ENCODE peak calls at places on chromosomes 7 and 10, in five cellular contexts. U is frontal cortex, T is HS-5, D is NCI-H2081, J is T-helper 22 cell. B is an unnamed sample.

GRCh38 chr10:102517553-102517952 is 13.8 kb downstream of the SUFU start:
- DNase-seq in U (no peak), T (no peak), D (no peak), J (no peak), B (no peak)

GRCh38 chr10:35056133-35056532 is 34.0 kb downstream of the CUL2 start:
- DNase-seq in U (no peak), T (no peak), D (no peak), J (no peak), B (no peak)

GRCh38 chr7:38542156-38542555 is 89.0 kb downstream of the AMPH start:
- DNase-seq in U (no peak), T (no peak), D (no peak), J (no peak), B (no peak)

GRCh38 chr10:45555789-45556188 is 116.8 kb downstream of the ZFAND4 start:
- DNase-seq in U (no peak), T (no peak), D (no peak), J (no peak), B (no peak)

GRCh38 chr10:95697429-95697828 is 3.7 kb upstream of the TCTN3 start:
- DNase-seq in U (no peak), T (no peak), D (no peak), J (no peak), B (peak)

GRCh38 chr7:116653646-116654045 is 18.4 kb upstream of the MET start:
- DNase-seq in U (no peak), T (no peak), D (no peak), J (no peak), B (no peak)

GRCh38 chr7:37349979-37350590 is 98.6 kb downstream of the ELMO1 start:
- DNase-seq in U (no peak), T (no peak), D (no peak), J (no peak), B (no peak)

GRCh38 chr7:46253500-46253899 is 332.4 kb upstream of the IGFBP3 start:
- DNase-seq in U (no peak), T (no peak), D (no peak), J (no peak), B (no peak)

GRCh38 chr10:43120948-43121290 is 17.3 kb upstream of the CSGALNACT2 start:
- DNase-seq in U (no peak), T (no peak), D (no peak), J (no peak), B (peak)